ENCODE peak calls at places on chromosomes 6 and 20, in four cellular contexts. X is mucosa of gallbladder, N is DMS79 treated with DMSO at 0.1 percent for 48 hours, K is Caki2. Z is an unnamed sample.

GRCh38 chr6:20413826-20414225 is 12.1 kb downstream of the E2F3 start:
- DNase-seq in X (no peak), N (no peak), K (no peak), Z (no peak)

GRCh38 chr6:14086701-14087100 is 30.9 kb upstream of the CD83 start:
- DNase-seq in X (no peak), N (no peak), K (no peak), Z (no peak)

GRCh38 chr6:159572344-159573120 is 120.5 kb downstream of the SOD2 start:
- DNase-seq in X (no peak), N (no peak), K (no peak), Z (no peak)

GRCh38 chr6:122405417-122405816 is 6.0 kb downstream of the HSF2 start:
- DNase-seq in X (no peak), N (no peak), K (no peak), Z (no peak)

GRCh38 chr6:2791124-2792050 is 26.2 kb downstream of the WRNIP1 start:
- DNase-seq in X (peak; percentile 78), N (no peak), K (peak; percentile 71), Z (no peak)

GRCh38 chr20:37425103-37425625 is 79.2 kb downstream of the SRC start:
- DNase-seq in X (no peak), N (no peak), K (no peak), Z (no peak)

GRCh38 chr6:20703049-20703448 is 168.8 kb downstream of the CDKAL1 start:
- DNase-seq in X (no peak), N (no peak), K (no peak), Z (no peak)

GRCh38 chr20:13571662-13572061 is 67.1 kb downstream of the TASP1 start:
- DNase-seq in X (no peak), N (no peak), K (no peak), Z (no peak)

GRCh38 chr6:121630716-121631115 is 195.3 kb downstream of the GJA1 start:
- DNase-seq in X (no peak), N (no peak), K (no peak), Z (no peak)

GRCh38 chr6:154591220-154591619 is 80.7 kb upstream of the CNKSR3 start:
- DNase-seq in X (no peak), N (no peak), K (no peak), Z (no peak)

GRCh38 chr20:3813758-3814581 is 6.4 kb upstream of the AP5S1 start:
- DNase-seq in X (no peak), N (no peak), K (no peak), Z (no peak)

GRCh38 chr6:105794263-105794662 is 291.9 kb upstream of the PRDM1 start:
- DNase-seq in X (peak; percentile 77), N (no peak), K (no peak), Z (no peak)

GRCh38 chr6:133704371-133704770 is 184.5 kb upstream of the TCF21 start:
- DNase-seq in X (no peak), N (no peak), K (no peak), Z (no peak)

GRCh38 chr6:11732036-11732545 is 46.5 kb downstream of the ADTRP start:
- DNase-seq in X (peak; percentile 62), N (no peak), K (no peak), Z (no peak)

Z was measured in GOT3.